ENCODE peak calls at places on chromosomes 16 and 17, in five cellular contexts. M is ovary, Q is esophagus squamous epithelium, S is GM23248, R is mucosa of descending colon. T is an unnamed sample. For H3K4me1 and H3K9me3, the result is how much of the 10 kb centered on the place peaks cover.

GRCh38 chr17:28661635-28662526 is at the start of the genes SDF2 and SUPT6H:
- DNase-seq in M (peak), Q (peak), S (peak), R (peak), T (peak)

GRCh38 chr17:81591971-81592370 is 39.8 kb upstream of the FAAP100 start:
- DNase-seq in M (no peak), Q (no peak), S (no peak), R (no peak), T (no peak)

GRCh38 chr16:57516176-57516725 is 20.1 kb downstream of the CCDC102A start:
- DNase-seq in M (no peak), Q (no peak), S (no peak), R (no peak), T (no peak)

GRCh38 chr17:50027639-50028206 is 28.2 kb upstream of the ITGA3 start:
- DNase-seq in M (peak), Q (no peak), S (peak), R (peak), T (peak)

GRCh38 chr17:39628655-39629493 is 2.1 kb downstream of the PPP1R1B start:
- DNase-seq in M (no peak), Q (no peak), S (no peak), R (peak), T (no peak)

GRCh38 chr17:35170968-35171771 is 23.0 kb downstream of the SLC35G3 start:
- DNase-seq in M (no peak), Q (no peak), S (peak), R (no peak), T (peak)

GRCh38 chr16:31177136-31177535 is 2.8 kb upstream of the FUS start:
- DNase-seq in M (no peak), Q (no peak), S (peak), R (no peak), T (no peak)

GRCh38 chr16:86101135-86101911 is 202.4 kb downstream of the IRF8 start:
- DNase-seq in M (no peak), Q (no peak), S (no peak), R (no peak), T (no peak)

GRCh38 chr17:62722625-62723024 is 85.5 kb downstream of the MARCHF10 start:
- DNase-seq in M (no peak), Q (no peak), S (no peak), R (no peak), T (no peak)

GRCh38 chr16:50245417-50246298 is 20.7 kb upstream of the ADCY7 start:
- DNase-seq in M (peak), Q (no peak), S (peak), R (peak), T (peak)

GRCh38 chr17:19645608-19646250 is 2.8 kb upstream of the ALDH3A2 start:
- DNase-seq in M (no peak), Q (no peak), S (peak), R (peak), T (no peak)

GRCh38 chr16:49575352-49576172 is 202.0 kb downstream of the C16orf78 start:
- DNase-seq in M (no peak), Q (peak), S (no peak), R (peak), T (no peak)

GRCh38 chr17:72683506-72684404 is 408.7 kb downstream of the SLC39A11 start:
- DNase-seq in M (no peak), Q (no peak), S (peak), R (peak), T (peak)

GRCh38 chr16:67406111-67406593 is 10.1 kb downstream of the ZDHHC1 start:
- DNase-seq in M (peak), Q (no peak), S (peak), R (peak), T (no peak)

GRCh38 chr17:17036520-17036998 is 5.7 kb upstream of the MPRIP start:
- DNase-seq in M (no peak), Q (no peak), S (peak), R (no peak), T (no peak)

GRCh38 chr16:87677830-87678229 is 75.5 kb downstream of the JPH3 start:
- DNase-seq in M (no peak), Q (no peak), S (no peak), R (no peak), T (no peak)

GRCh38 chr17:36920032-36921000 is 17.0 kb upstream of the LHX1 start:
- DNase-seq in M (no peak), Q (no peak), S (no peak), R (no peak), T (no peak)

GRCh38 chr16:51110618-51111234 is 40.3 kb downstream of the SALL1 start:
- DNase-seq in M (no peak), Q (no peak), S (no peak), R (no peak), T (no peak)

GRCh38 chr16:74899786-74900185 is 85.1 kb downstream of the WDR59 start:
- DNase-seq in M (no peak), Q (no peak), S (no peak), R (no peak), T (no peak)

GRCh38 chr16:54957403-54957802 is 26.7 kb downstream of the IRX5 start:
- DNase-seq in M (no peak), Q (no peak), S (peak), R (peak), T (peak)

GRCh38 chr17:18261146-18261515 is 669 bp downstream of the MIEF2 start:
- DNase-seq in M (peak), Q (no peak), S (peak), R (peak), T (peak)

GRCh38 chr17:74211929-74212261 is 1.5 kb upstream of the TTYH2 start:
- DNase-seq in M (no peak), Q (no peak), S (peak), R (no peak), T (no peak)

GRCh38 chr17:72372185-72372584 is 251.4 kb downstream of the SOX9 start:
- DNase-seq in M (no peak), Q (no peak), S (peak), R (no peak), T (no peak)

GRCh38 chr16:57824880-57825279 is 22.6 kb upstream of the KIFC3 start:
- DNase-seq in M (no peak), Q (no peak), S (no peak), R (no peak), T (no peak)

GRCh38 chr17:31594416-31594815 is 202.9 kb downstream of the RAB11FIP4 start:
- DNase-seq in M (no peak), Q (no peak), S (no peak), R (no peak), T (no peak)
- H3K4me1 ChIP-seq in M (under half), Q (under half), S (half or more), R (under half), T (under half)

DNA sequence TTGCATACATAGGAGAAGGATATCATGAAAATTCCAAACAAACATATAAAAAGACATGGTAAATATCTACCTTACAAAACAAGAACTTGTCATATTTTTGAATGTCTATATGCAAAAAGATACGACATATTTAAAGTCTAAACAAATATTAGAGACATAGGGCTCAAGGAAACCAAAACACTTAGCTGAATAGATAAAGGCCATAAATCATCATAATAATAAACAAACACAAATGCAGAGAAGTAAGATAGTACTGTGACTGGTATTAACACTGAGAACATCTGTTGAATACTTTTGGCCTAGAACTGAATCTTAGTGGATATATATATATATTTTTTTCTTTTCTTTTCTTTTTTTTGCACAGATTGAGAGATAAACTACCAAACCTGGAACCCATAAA is 435.8 kb downstream of the KCNJ18 start:
- DNase-seq in M (no peak), Q (no peak), S (no peak), R (no peak), T (no peak)
- H3K9me3 ChIP-seq in M (under half), Q (under half), S (under half), R (half or more), T (under half)

GRCh38 chr16:27177031-27177774 is 26.1 kb upstream of the KDM8 start:
- DNase-seq in M (no peak), Q (no peak), S (peak), R (no peak), T (peak)
- H3K4me1 ChIP-seq in M (under half), Q (under half), S (under half), R (under half), T (under half)

GRCh38 chr17:3260600-3260999 is 37.6 kb downstream of the OR3A1 start:
- DNase-seq in M (no peak), Q (no peak), S (no peak), R (no peak), T (no peak)

GRCh38 chr17:3256575-3256974 is 41.6 kb downstream of the OR3A1 start:
- DNase-seq in M (no peak), Q (no peak), S (no peak), R (no peak), T (no peak)

GRCh38 chr17:3260163-3260562 is 38.0 kb downstream of the OR3A1 start:
- DNase-seq in M (no peak), Q (no peak), S (no peak), R (no peak), T (no peak)
- H3K9me3 ChIP-seq in M (under half), Q (under half), S (under half), R (under half), T (under half)

DNA sequence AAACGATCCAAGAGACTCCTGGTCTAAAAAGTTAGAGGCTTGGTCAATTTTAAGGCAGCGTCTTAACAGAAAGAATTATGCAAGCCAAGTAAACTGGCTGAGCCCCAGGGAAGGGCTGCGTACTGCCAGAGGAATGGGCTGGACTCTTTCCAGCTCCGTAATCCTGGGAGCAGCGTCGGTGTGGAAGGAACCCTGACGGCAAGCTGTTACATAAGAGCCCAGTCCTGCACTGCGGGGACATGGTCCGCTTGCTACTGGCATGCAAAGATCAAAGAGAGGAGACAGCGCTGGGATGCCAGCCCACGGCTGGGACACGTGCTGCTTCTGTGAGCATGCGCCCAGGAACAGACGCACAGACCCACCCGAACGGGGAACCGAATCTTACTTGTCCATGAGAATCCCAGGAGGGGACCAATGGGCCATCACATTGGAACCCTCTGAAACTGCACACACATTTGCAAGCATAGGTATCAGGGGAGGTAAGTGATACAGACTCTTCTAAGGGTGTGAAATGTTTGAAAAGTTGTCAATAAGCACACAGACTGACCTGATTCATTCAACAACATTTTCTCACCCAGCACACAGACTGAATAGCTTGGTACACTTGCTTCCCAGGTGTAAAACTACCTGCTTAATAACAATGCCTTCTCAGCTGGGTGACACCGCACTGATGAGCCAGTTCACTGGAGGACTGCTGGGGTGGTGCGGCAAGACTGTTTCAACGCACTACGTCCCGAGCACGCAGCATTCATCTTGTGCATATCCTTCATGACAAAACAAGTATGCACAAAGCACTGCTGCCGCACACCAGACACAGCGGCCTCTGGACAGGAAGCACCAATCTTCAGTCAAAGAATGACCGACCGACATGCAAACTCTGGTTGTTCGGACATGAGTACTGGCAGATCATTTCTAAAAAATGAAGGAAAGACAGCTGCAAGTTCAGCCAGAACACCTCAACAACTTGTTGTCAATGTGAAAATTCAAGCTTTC is 94.9 kb downstream of the ANKRD11 start:
- DNase-seq in M (peak), Q (no peak), S (peak), R (peak), T (peak)
- H3K4me1 ChIP-seq in M (under half), Q (half or more), S (under half), R (under half), T (under half)

GRCh38 chr17:27088767-27089078 is 205.2 kb upstream of the WSB1 start:
- DNase-seq in M (no peak), Q (no peak), S (no peak), R (no peak), T (no peak)

GRCh38 chr17:27086526-27086925 is 207.4 kb upstream of the WSB1 start:
- DNase-seq in M (no peak), Q (no peak), S (no peak), R (no peak), T (no peak)

GRCh38 chr17:27089929-27090247 is 204.0 kb upstream of the WSB1 start:
- DNase-seq in M (no peak), Q (no peak), S (no peak), R (no peak), T (no peak)

GRCh38 chr17:27087935-27088766 is 205.8 kb upstream of the WSB1 start:
- DNase-seq in M (no peak), Q (no peak), S (no peak), R (no peak), T (no peak)

GRCh38 chr17:27091043-27091497 is 202.8 kb upstream of the WSB1 start:
- DNase-seq in M (no peak), Q (no peak), S (no peak), R (no peak), T (no peak)
- H3K9me3 ChIP-seq in M (under half), Q (under half), S (under half), R (under half), T (under half)